ENCODE peak calls at places on chromosomes 16 and 17, in five cellular contexts. One of them, this sample, is unnamed.

GRCh38 chr16:66925322-66925840 is at the start of gene RRAD:
- DNase-seq in IMR-90: peak; percentile 44
- DNase-seq in tibial nerve: no peak
- DNase-seq in stomach: no peak
- DNase-seq in keratinocyte: no peak
- DNase-seq in this sample: peak; percentile 80

GRCh38 chr16:30142672-30143346 is 19.8 kb upstream of the MAPK3 start:
- DNase-seq in keratinocyte: no peak
- DNase-seq in IMR-90: no peak
- DNase-seq in tibial nerve: no peak
- DNase-seq in stomach: no peak
- DNase-seq in this sample: no peak

GRCh38 chr17:65013613-65014391 is 42.7 kb downstream of the GNA13 start:
- DNase-seq in keratinocyte: no peak
- DNase-seq in IMR-90: peak; percentile 93
- DNase-seq in tibial nerve: no peak
- DNase-seq in stomach: no peak
- DNase-seq in this sample: no peak

GRCh38 chr17:38715216-38715943 is 10.3 kb downstream of the MLLT6 start:
- DNase-seq in stomach: no peak
- DNase-seq in keratinocyte: no peak
- DNase-seq in IMR-90: no peak
- DNase-seq in tibial nerve: no peak
- DNase-seq in this sample: no peak

GRCh38 chr17:72660274-72661092 is 432.0 kb downstream of the SLC39A11 start:
- DNase-seq in stomach: no peak
- DNase-seq in keratinocyte: peak; percentile 19
- DNase-seq in IMR-90: no peak
- DNase-seq in tibial nerve: no peak
- DNase-seq in this sample: no peak

GRCh38 chr16:57736419-57737281 is 1.1 kb downstream of the KATNB1 start:
- DNase-seq in IMR-90: peak; percentile 87
- DNase-seq in stomach: peak; percentile 46
- DNase-seq in keratinocyte: no peak
- DNase-seq in tibial nerve: no peak
- DNase-seq in this sample: no peak

GRCh38 chr17:79169861-79170260 is 95.2 kb downstream of the ENGASE start:
- DNase-seq in tibial nerve: no peak
- DNase-seq in stomach: no peak
- DNase-seq in keratinocyte: no peak
- DNase-seq in IMR-90: no peak
- DNase-seq in this sample: no peak

GRCh38 chr17:29094101-29094708 is 51.3 kb downstream of the PIPOX start:
- DNase-seq in tibial nerve: no peak
- DNase-seq in IMR-90: no peak
- DNase-seq in stomach: no peak
- DNase-seq in keratinocyte: no peak
- DNase-seq in this sample: no peak

GRCh38 chr17:147796-148740 is 10.7 kb downstream of the SCGB1C2 start:
- DNase-seq in stomach: peak; percentile 16
- DNase-seq in tibial nerve: no peak
- DNase-seq in keratinocyte: no peak
- DNase-seq in IMR-90: no peak
- DNase-seq in this sample: peak; percentile 35

GRCh38 chr16:47612711-47613110 is 151.6 kb downstream of the PHKB start:
- DNase-seq in tibial nerve: no peak
- DNase-seq in stomach: no peak
- DNase-seq in IMR-90: peak; percentile 26
- DNase-seq in keratinocyte: no peak
- DNase-seq in this sample: no peak

GRCh38 chr16:48919791-48920190 is 309.8 kb upstream of the N4BP1 start:
- DNase-seq in IMR-90: no peak
- DNase-seq in tibial nerve: no peak
- DNase-seq in stomach: no peak
- DNase-seq in keratinocyte: no peak
- DNase-seq in this sample: no peak

GRCh38 chr16:16788004-16788403 is 409.1 kb downstream of the NPIPA7 start:
- DNase-seq in stomach: no peak
- DNase-seq in tibial nerve: no peak
- DNase-seq in keratinocyte: no peak
- DNase-seq in IMR-90: no peak
- DNase-seq in this sample: no peak

GRCh38 chr17:55612691-55613141 is 101.5 kb upstream of the SMIM36 start:
- DNase-seq in IMR-90: peak; percentile 17
- DNase-seq in stomach: no peak
- DNase-seq in keratinocyte: no peak
- DNase-seq in tibial nerve: no peak
- DNase-seq in this sample: no peak

GRCh38 chr16:67841816-67842508 is at the start of gene THAP11:
- DNase-seq in keratinocyte: no peak
- DNase-seq in tibial nerve: peak; percentile 86
- DNase-seq in IMR-90: peak; percentile 92
- DNase-seq in stomach: peak; percentile 96
- DNase-seq in this sample: peak; percentile 93

GRCh38 chr16:70708381-70709253 is 22.8 kb upstream of the MTSS2 start:
- DNase-seq in IMR-90: no peak
- DNase-seq in stomach: no peak
- DNase-seq in tibial nerve: no peak
- DNase-seq in keratinocyte: no peak
- DNase-seq in this sample: no peak

GRCh38 chr16:56632160-56632847 is at the start of gene MT1M:
- DNase-seq in IMR-90: no peak
- DNase-seq in tibial nerve: no peak
- DNase-seq in stomach: peak; percentile 69
- DNase-seq in keratinocyte: no peak
- DNase-seq in this sample: peak; percentile 82

GRCh38 chr16:1708083-1708767 is 2.2 kb downstream of the MAPK8IP3 start:
- DNase-seq in IMR-90: no peak
- DNase-seq in tibial nerve: no peak
- DNase-seq in stomach: no peak
- DNase-seq in keratinocyte: no peak
- DNase-seq in this sample: no peak

GRCh38 chr16:68360971-68361370 is 50.2 kb downstream of the PRMT7 start:
- DNase-seq in keratinocyte: no peak
- DNase-seq in stomach: no peak
- DNase-seq in tibial nerve: no peak
- DNase-seq in IMR-90: no peak
- DNase-seq in this sample: no peak

GRCh38 chr16:66565051-66565450 is 1.2 kb upstream of the CMTM1 start:
- DNase-seq in IMR-90: no peak
- DNase-seq in stomach: no peak
- DNase-seq in keratinocyte: no peak
- DNase-seq in tibial nerve: no peak
- DNase-seq in this sample: no peak

GRCh38 chr17:8918811-8919210 is 46.7 kb downstream of the PIK3R5 start:
- DNase-seq in IMR-90: no peak
- DNase-seq in tibial nerve: no peak
- DNase-seq in stomach: no peak
- DNase-seq in keratinocyte: no peak
- DNase-seq in this sample: no peak

GRCh38 chr17:4049546-4049945 is 85.3 kb upstream of the ATP2A3 start:
- DNase-seq in keratinocyte: no peak
- DNase-seq in stomach: no peak
- DNase-seq in IMR-90: no peak
- DNase-seq in tibial nerve: no peak
- DNase-seq in this sample: no peak

GRCh38 chr16:67245189-67245585 is 2.1 kb downstream of the FHOD1 start:
- DNase-seq in stomach: no peak
- DNase-seq in keratinocyte: no peak
- DNase-seq in tibial nerve: no peak
- DNase-seq in IMR-90: no peak
- DNase-seq in this sample: peak; percentile 18

GRCh38 chr17:236641-237405 is 55.4 kb upstream of the DOC2B start:
- DNase-seq in IMR-90: no peak
- DNase-seq in stomach: no peak
- DNase-seq in tibial nerve: no peak
- DNase-seq in keratinocyte: no peak
- DNase-seq in this sample: peak; percentile 45

GRCh38 chr16:3467920-3468319 is 24.4 kb downstream of the NAA60 start:
- DNase-seq in IMR-90: peak; percentile 69
- DNase-seq in keratinocyte: no peak
- DNase-seq in tibial nerve: no peak
- DNase-seq in stomach: no peak
- DNase-seq in this sample: no peak

GRCh38 chr17:50841949-50842354 is 6.6 kb downstream of the WFIKKN2 start:
- DNase-seq in tibial nerve: peak; percentile 63
- DNase-seq in keratinocyte: no peak
- DNase-seq in IMR-90: peak; percentile 58
- DNase-seq in stomach: peak; percentile 75
- DNase-seq in this sample: peak; percentile 64

GRCh38 chr17:31318298-31319190 is 2.9 kb downstream of the EVI2A start:
- DNase-seq in tibial nerve: peak; percentile 35
- DNase-seq in keratinocyte: no peak
- DNase-seq in IMR-90: peak; percentile 85
- DNase-seq in stomach: peak; percentile 35
- DNase-seq in this sample: peak; percentile 71

GRCh38 chr17:248337-249235 is 67.1 kb upstream of the DOC2B start:
- DNase-seq in stomach: no peak
- DNase-seq in tibial nerve: peak; percentile 7
- DNase-seq in IMR-90: no peak
- DNase-seq in keratinocyte: no peak
- DNase-seq in this sample: no peak

GRCh38 chr16:57894390-57895080 is 76.4 kb downstream of the CNGB1 start:
- DNase-seq in stomach: no peak
- DNase-seq in IMR-90: no peak
- DNase-seq in keratinocyte: no peak
- DNase-seq in tibial nerve: no peak
- DNase-seq in this sample: no peak

GRCh38 chr17:70984873-70985272 is 815.5 kb downstream of the KCNJ2 start:
- DNase-seq in tibial nerve: no peak
- DNase-seq in stomach: no peak
- DNase-seq in IMR-90: no peak
- DNase-seq in keratinocyte: no peak
- DNase-seq in this sample: no peak

GRCh38 chr16:16025214-16025968 is 76.0 kb downstream of the ABCC1 start:
- DNase-seq in IMR-90: peak; percentile 97
- DNase-seq in keratinocyte: no peak
- DNase-seq in stomach: no peak
- DNase-seq in tibial nerve: no peak
- DNase-seq in this sample: no peak

GRCh38 chr17:50051082-50051576 is 4.8 kb upstream of the ITGA3 start:
- DNase-seq in tibial nerve: no peak
- DNase-seq in keratinocyte: peak; percentile 89
- DNase-seq in stomach: peak; percentile 62
- DNase-seq in IMR-90: peak; percentile 88
- DNase-seq in this sample: no peak

GRCh38 chr16:47565454-47565853 is 104.3 kb downstream of the PHKB start:
- DNase-seq in tibial nerve: peak; percentile 24
- DNase-seq in IMR-90: peak; percentile 66
- DNase-seq in keratinocyte: no peak
- DNase-seq in stomach: no peak
- DNase-seq in this sample: peak; percentile 90

GRCh38 chr16:27639588-27640276 is 89.8 kb downstream of the KATNIP start:
- DNase-seq in tibial nerve: no peak
- DNase-seq in stomach: no peak
- DNase-seq in keratinocyte: peak; percentile 36
- DNase-seq in IMR-90: peak; percentile 65
- DNase-seq in this sample: no peak

GRCh38 chr16:23452221-23452571 is 793 bp downstream of the COG7 start:
- DNase-seq in stomach: no peak
- DNase-seq in keratinocyte: no peak
- DNase-seq in IMR-90: no peak
- DNase-seq in tibial nerve: no peak
- DNase-seq in this sample: no peak

GRCh38 chr16:13961099-13961811 is 41.3 kb downstream of the ERCC4 start:
- DNase-seq in tibial nerve: no peak
- DNase-seq in IMR-90: peak; percentile 59
- DNase-seq in keratinocyte: no peak
- DNase-seq in stomach: no peak
- DNase-seq in this sample: no peak

GRCh38 chr16:642189-643049 is 791 bp downstream of the MCRIP2 start:
- DNase-seq in IMR-90: no peak
- DNase-seq in tibial nerve: no peak
- DNase-seq in stomach: peak; percentile 85
- DNase-seq in keratinocyte: no peak
- DNase-seq in this sample: peak; percentile 69

GRCh38 chr17:41340934-41341861 is 9.4 kb downstream of the KRT33A start:
- DNase-seq in IMR-90: no peak
- DNase-seq in tibial nerve: no peak
- DNase-seq in stomach: no peak
- DNase-seq in keratinocyte: no peak
- DNase-seq in this sample: no peak
- H3K4me3 ChIP-seq in IMR-90: no peak overlapping the region
- H3K4me3 ChIP-seq in tibial nerve: no peak overlapping the region
- H3K4me3 ChIP-seq in stomach: no peak overlapping the region
- H3K4me3 ChIP-seq in keratinocyte: no peak overlapping the region
- H3K4me3 ChIP-seq in this sample: no peak overlapping the region

GRCh38 chr17:81519284-81520020 is 6.9 kb upstream of the ACTG1 start:
- DNase-seq in IMR-90: no peak
- DNase-seq in stomach: peak; percentile 81
- DNase-seq in tibial nerve: no peak
- DNase-seq in keratinocyte: no peak
- DNase-seq in this sample: peak; percentile 52
- H3K27me3 ChIP-seq in IMR-90: no peaks in the 10 kb centered on the region
- H3K27me3 ChIP-seq in stomach: peaks cover 17% of the 10 kb centered on the region
- H3K27me3 ChIP-seq in tibial nerve: no peaks in the 10 kb centered on the region
- H3K27me3 ChIP-seq in keratinocyte: peaks cover 19% of the 10 kb centered on the region
- H3K27me3 ChIP-seq in this sample: no peaks in the 10 kb centered on the region

DNA sequence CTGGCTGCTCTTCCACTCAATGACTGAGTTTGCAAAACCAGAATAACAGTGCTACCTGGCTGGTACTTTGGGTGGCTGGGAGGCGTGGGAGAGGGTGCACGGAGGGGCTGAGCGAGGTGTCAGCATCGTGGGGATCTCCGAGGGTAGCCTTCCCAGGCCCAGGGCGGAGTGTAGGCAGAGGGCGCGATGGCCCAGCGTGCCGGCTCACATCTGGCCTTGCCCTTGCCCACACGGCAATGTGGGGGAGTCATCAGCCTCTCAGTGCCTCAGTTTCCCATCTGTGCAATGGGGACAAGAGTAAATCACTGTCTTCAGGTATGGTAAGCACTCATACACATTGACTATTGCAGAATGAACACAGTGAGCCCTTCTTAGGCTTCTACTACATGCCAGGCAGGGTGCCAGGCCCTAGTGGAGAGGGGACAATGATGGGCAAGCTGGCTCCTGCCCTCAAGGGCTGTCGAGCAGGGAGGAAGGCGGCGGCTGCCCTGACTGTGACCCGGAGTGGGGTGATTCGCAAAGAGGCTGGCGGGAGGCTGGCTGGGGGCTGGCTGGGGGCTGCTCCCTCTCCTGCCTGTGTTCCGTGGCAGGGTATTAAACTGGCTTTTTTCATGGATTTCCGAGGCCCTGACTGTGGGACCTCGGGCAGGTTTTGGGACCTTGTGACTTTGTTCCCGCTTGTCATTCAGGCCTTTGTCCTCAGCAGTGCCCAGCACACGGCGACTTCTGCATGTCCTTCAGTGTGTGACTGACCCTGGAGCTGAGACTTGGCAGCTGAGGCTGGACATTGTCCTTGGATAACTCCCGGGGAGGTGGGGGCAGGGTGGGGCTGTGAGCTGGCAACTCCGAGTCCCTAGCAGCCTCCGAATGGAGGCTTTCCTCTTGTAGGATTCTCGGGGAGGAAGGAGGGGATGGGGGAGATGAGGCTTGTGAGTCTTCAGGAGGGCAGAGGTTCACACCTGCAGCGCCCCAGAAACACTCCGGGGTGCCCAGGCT is 243.1 kb downstream of the SEC14L1 start:
- DNase-seq in stomach: peak; percentile 77
- DNase-seq in IMR-90: no peak
- DNase-seq in tibial nerve: no peak
- DNase-seq in keratinocyte: no peak
- DNase-seq in this sample: peak; percentile 82
- H3K4me1 ChIP-seq in stomach: peaks cover 100% of the 10 kb centered on the region
- H3K4me1 ChIP-seq in IMR-90: peaks cover 77% of the 10 kb centered on the region
- H3K4me1 ChIP-seq in tibial nerve: peaks cover 83% of the 10 kb centered on the region
- H3K4me1 ChIP-seq in keratinocyte: peaks cover 20% of the 10 kb centered on the region
- H3K4me1 ChIP-seq in this sample: peaks cover 86% of the 10 kb centered on the region

GRCh38 chr16:82175627-82176026 is 5.6 kb upstream of the MPHOSPH6 start:
- DNase-seq in keratinocyte: no peak
- DNase-seq in IMR-90: no peak
- DNase-seq in tibial nerve: no peak
- DNase-seq in stomach: no peak
- DNase-seq in this sample: no peak
- H3K4me3 ChIP-seq in keratinocyte: no peak overlapping the region
- H3K4me3 ChIP-seq in IMR-90: no peak overlapping the region
- H3K4me3 ChIP-seq in tibial nerve: no peak overlapping the region
- H3K4me3 ChIP-seq in stomach: no peak overlapping the region
- H3K4me3 ChIP-seq in this sample: no peak overlapping the region

This sample was measured in psoas muscle.